ENCODE peak calls at places on chromosomes 6 and 20, in ten cellular contexts. H, A, N, T, G, Z, C, V, K and Q are unnamed samples.

GRCh38 chr6:20755631-20756030 is 221.4 kb downstream of the CDKAL1 start:
- DNase-seq in K (no peak), Z (no peak), G (no peak), C (no peak), V (no peak), T (no peak), N (no peak), A (no peak), H (no peak), Q (peak)

GRCh38 chr20:61359254-61359653 is 107.2 kb downstream of the CDH4 start:
- DNase-seq in K (no peak), C (no peak), A (no peak), Z (no peak), G (no peak), H (no peak), N (no peak), V (no peak), T (no peak), Q (no peak)

GRCh38 chr6:135323202-135323668 is 142.1 kb downstream of the MYB start:
- DNase-seq in V (no peak), T (no peak), G (no peak), K (no peak), Z (no peak), H (no peak), A (peak), N (no peak), C (peak), Q (no peak)

GRCh38 chr20:48401359-48401758 is 426.4 kb downstream of the PREX1 start:
- DNase-seq in G (no peak), Z (no peak), V (no peak), K (no peak), A (no peak), T (no peak), C (no peak), H (no peak), N (no peak), Q (no peak)

GRCh38 chr20:50237349-50237748 is 46.7 kb downstream of the CEBPB start:
- DNase-seq in Z (no peak), T (no peak), V (no peak), K (no peak), H (no peak), N (no peak), A (no peak), C (no peak), G (no peak), Q (no peak)

GRCh38 chr20:12386821-12387220 is 469.1 kb downstream of the BTBD3 start:
- DNase-seq in Z (no peak), T (no peak), K (no peak), G (no peak), V (no peak), A (no peak), H (no peak), N (no peak), C (peak), Q (no peak)

GRCh38 chr6:150093397-150093796 is 24.5 kb upstream of the ULBP3 start:
- DNase-seq in K (no peak), T (peak), C (no peak), A (no peak), G (no peak), Z (no peak), V (no peak), H (no peak), N (no peak), Q (no peak)

GRCh38 chr6:15582499-15582898 is 80.3 kb downstream of the DTNBP1 start:
- DNase-seq in T (no peak), N (no peak), G (no peak), K (no peak), A (no peak), H (no peak), V (no peak), C (no peak), Z (no peak), Q (no peak)

GRCh38 chr6:12113190-12113578 is 101.1 kb downstream of the HIVEP1 start:
- DNase-seq in A (no peak), Z (no peak), C (no peak), T (no peak), N (no peak), K (no peak), V (no peak), H (no peak), G (peak), Q (no peak)

GRCh38 chr6:5513393-5513792 is 252.1 kb downstream of the FARS2 start:
- DNase-seq in N (no peak), T (no peak), Z (peak), A (no peak), H (no peak), G (no peak), K (no peak), V (no peak), C (no peak), Q (no peak)

GRCh38 chr6:140586426-140587061 is 1212.1 kb upstream of the CITED2 start:
- DNase-seq in A (no peak), C (no peak), T (no peak), V (no peak), Z (no peak), K (no peak), H (no peak), N (no peak), G (peak), Q (no peak)

GRCh38 chr6:73363537-73363875 is 1.0 kb downstream of the KHDC3L start:
- DNase-seq in A (no peak), Z (no peak), T (no peak), G (no peak), N (no peak), H (no peak), K (no peak), V (no peak), C (no peak), Q (no peak)

GRCh38 chr6:154648776-154649175 is 84.4 kb upstream of the SCAF8 start:
- DNase-seq in K (no peak), H (no peak), V (no peak), G (no peak), C (no peak), N (no peak), Z (no peak), T (no peak), A (no peak), Q (no peak)

GRCh38 chr6:157200117-157200516 is 123.2 kb downstream of the TMEM242 start:
- DNase-seq in T (no peak), H (no peak), A (no peak), K (no peak), Z (no peak), C (no peak), N (no peak), V (no peak), G (no peak), Q (no peak)

GRCh38 chr6:150418825-150419594 is 50.2 kb downstream of the IYD start:
- DNase-seq in Z (peak), G (peak), T (peak), H (no peak), K (peak), N (peak), A (peak), C (peak), V (no peak), Q (no peak)

GRCh38 chr6:121881974-121882667 is 446.7 kb downstream of the GJA1 start:
- DNase-seq in H (no peak), Z (no peak), T (no peak), A (no peak), K (peak), N (no peak), G (no peak), C (no peak), V (no peak), Q (peak)

GRCh38 chr6:36858407-36858981 is 16.1 kb downstream of the PPIL1 start:
- DNase-seq in Z (peak), G (no peak), H (no peak), V (no peak), T (no peak), A (no peak), N (peak), K (no peak), C (no peak), Q (peak)

GRCh38 chr20:11331096-11331495 is 586.6 kb upstream of the BTBD3 start:
- DNase-seq in A (no peak), N (no peak), C (no peak), T (no peak), K (no peak), Z (no peak), H (no peak), G (no peak), V (no peak), Q (no peak)

GRCh38 chr6:152401978-152402377 is 235.2 kb downstream of the SYNE1 start:
- DNase-seq in A (no peak), K (peak), G (no peak), V (no peak), H (no peak), C (no peak), T (no peak), Z (no peak), N (no peak), Q (no peak)

GRCh38 chr6:6661684-6662083 is 73.2 kb downstream of the LY86 start:
- DNase-seq in A (no peak), T (peak), G (no peak), K (peak), N (no peak), V (no peak), H (no peak), C (no peak), Z (peak), Q (no peak)